ENCODE peak calls at places on chromosome 2, in four cellular contexts. E is body of pancreas, F is uterus, R is HepG2. C is an unnamed sample.

GRCh38 chr2:239898292-239898925 is 126.7 kb downstream of the NDUFA10 start:
- DNase-seq in E (no peak), F (no peak), R (no peak), C (no peak)

GRCh38 chr2:100208375-100208774 is 66.0 kb upstream of the AFF3 start:
- DNase-seq in E (no peak), F (no peak), R (no peak), C (no peak)

GRCh38 chr2:195124391-195125079 is 532.5 kb upstream of the SLC39A10 start:
- DNase-seq in E (no peak), F (no peak), R (no peak), C (no peak)

GRCh38 chr2:231764124-231764523 is 17.0 kb downstream of the PDE6D start:
- DNase-seq in E (no peak), F (no peak), R (no peak), C (no peak)

GRCh38 chr2:10214179-10214578 is 88.5 kb upstream of the HPCAL1 start:
- DNase-seq in E (no peak), F (no peak), R (no peak), C (no peak)

GRCh38 chr2:221810216-221810615 is 238.1 kb upstream of the EPHA4 start:
- DNase-seq in E (no peak), F (no peak), R (no peak), C (no peak)

GRCh38 chr2:46334389-46335345 is 37.5 kb downstream of the EPAS1 start:
- DNase-seq in E (no peak), F (peak), R (no peak), C (no peak)

GRCh38 chr2:23453936-23454460 is 69.0 kb downstream of the KLHL29 start:
- DNase-seq in E (no peak), F (no peak), R (no peak), C (no peak)

GRCh38 chr2:30366199-30366691 is 80.8 kb upstream of the LCLAT1 start:
- DNase-seq in E (no peak), F (no peak), R (no peak), C (no peak)

GRCh38 chr2:241412144-241412543 is 56.1 kb downstream of the FARP2 start:
- DNase-seq in E (no peak), F (no peak), R (no peak), C (peak)

GRCh38 chr2:224392545-224392944 is 9.4 kb downstream of the FAM124B start:
- DNase-seq in E (no peak), F (no peak), R (no peak), C (peak)

GRCh38 chr2:217471329-217471728 is 531.5 kb downstream of the TNS1 start:
- DNase-seq in E (no peak), F (no peak), R (no peak), C (no peak)

DNA sequence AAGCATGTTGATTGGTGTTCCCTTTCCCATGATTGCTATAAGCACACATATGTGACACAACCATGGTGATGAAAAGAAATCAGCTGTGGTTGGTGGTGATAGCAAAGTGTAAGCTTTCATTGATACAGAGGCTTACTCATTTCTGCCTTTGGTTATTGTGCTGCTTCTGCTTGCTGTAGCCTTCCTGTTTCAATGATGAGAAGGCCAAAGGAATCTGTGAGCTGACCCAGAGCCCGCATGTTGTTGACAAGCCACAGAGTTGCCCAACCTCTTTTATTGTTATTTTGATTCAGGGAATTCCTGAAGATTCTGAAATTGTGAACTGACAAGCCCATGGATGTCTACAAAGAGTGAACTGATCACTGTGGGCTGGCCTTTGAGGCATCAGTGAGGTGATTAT is 164.4 kb downstream of the TMEFF2 start:
- DNase-seq in E (no peak), F (no peak), R (no peak), C (no peak)
- TF ChIP-seq POLR2A in E (no peak), F (no peak), R (no peak), C (no peak)

GRCh38 chr2:171521361-171522056 is 765 bp upstream of the CYBRD1 start:
- DNase-seq in E (no peak), F (no peak), R (no peak), C (peak)
- TF ChIP-seq POLR2A in E (no peak), F (no peak), R (no peak), C (no peak)

GRCh38 chr2:88857274-88857741 is 165.8 kb downstream of the RPIA start:
- DNase-seq in E (no peak), F (no peak), R (peak), C (no peak)
- TF ChIP-seq POLR2A in E (no peak), F (no peak), R (no peak), C (no peak)

DNA sequence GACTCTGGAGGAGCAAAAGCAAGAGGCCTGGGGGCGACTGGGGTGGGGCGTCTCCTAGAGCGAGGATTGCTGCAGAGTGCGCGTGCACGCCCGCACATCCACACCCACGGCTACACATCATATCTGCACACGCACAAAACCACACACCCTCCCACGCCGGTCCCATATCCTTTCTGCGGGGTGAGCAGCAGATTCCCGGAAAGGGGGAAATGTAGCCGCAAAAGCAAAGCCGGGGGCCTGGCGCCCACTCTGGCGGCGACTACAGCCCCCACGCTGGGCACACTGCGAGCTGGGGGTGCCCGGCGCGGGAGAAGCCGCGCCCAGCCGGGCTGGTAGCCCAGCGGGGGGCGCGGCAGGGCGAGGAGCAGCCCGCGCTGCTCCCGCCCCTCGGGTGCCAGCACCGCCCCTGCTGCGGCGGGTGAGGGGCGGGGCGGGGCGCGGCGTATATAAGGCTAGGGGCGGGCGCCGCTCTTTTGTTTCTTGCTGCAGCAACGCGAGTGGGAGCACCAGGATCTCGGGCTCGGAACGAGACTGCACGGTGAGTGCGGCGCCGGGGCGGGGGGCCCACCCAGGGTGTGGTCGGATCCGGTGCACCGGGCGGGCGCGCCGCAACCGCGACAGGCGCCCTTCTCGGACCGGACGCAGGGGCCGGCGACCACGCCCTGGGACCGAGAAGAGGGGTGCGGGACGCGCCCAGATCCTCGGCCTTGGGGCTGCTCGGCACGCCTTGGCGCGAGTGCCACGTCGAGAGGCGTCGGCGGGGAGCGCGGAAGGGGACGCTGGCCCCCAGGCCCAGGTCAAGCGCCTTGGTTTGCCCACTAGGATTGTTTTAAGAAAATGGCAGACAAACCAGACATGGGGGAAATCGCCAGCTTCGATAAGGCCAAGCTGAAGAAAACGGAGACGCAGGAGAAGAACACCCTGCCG is at the start of gene TMSB10:
- DNase-seq in E (peak), F (peak), R (peak), C (peak)
- TF ChIP-seq POLR2A in E (peak), F (peak), R (peak), C (peak)

C was measured in erythroblast.